ENCODE peak calls at places on chromosomes 13 and 19, in four cellular contexts. R, F, J and E are unnamed samples.

GRCh38 chr19:41599175-41599966 is 23.4 kb downstream of the CEACAM21 start:
- DNase-seq in J (no peak), R (no peak), F (no peak), E (no peak)

GRCh38 chr13:30551194-30551593 is 66.5 kb upstream of the USPL1 start:
- DNase-seq in R (no peak), F (no peak), J (peak), E (no peak)

GRCh38 chr13:101919541-101920306 is 467.2 kb downstream of the ITGBL1 start:
- DNase-seq in F (no peak), R (no peak), J (no peak), E (no peak)

GRCh38 chr13:43377955-43378354 is 354.6 kb downstream of the DNAJC15 start:
- DNase-seq in R (no peak), F (no peak), J (no peak), E (no peak)

GRCh38 chr19:36771275-36772231 is 1.1 kb downstream of the ZNF850 start:
- DNase-seq in F (peak), J (peak), R (peak), E (no peak)

GRCh38 chr13:25489238-25489637 is 117.5 kb downstream of the ATP8A2 start:
- DNase-seq in R (no peak), F (no peak), J (no peak), E (no peak)

GRCh38 chr19:33702606-33703437 is 81.1 kb downstream of the CHST8 start:
- DNase-seq in R (no peak), F (no peak), J (no peak), E (no peak)

GRCh38 chr13:34114581-34114980 is 296.6 kb downstream of the RFC3 start:
- DNase-seq in F (no peak), R (no peak), J (no peak), E (no peak)

GRCh38 chr19:31874313-31874712 is 471.1 kb upstream of the ZNF507 start:
- DNase-seq in R (no peak), J (no peak), F (no peak), E (no peak)

GRCh38 chr13:44084146-44084545 is 204.4 kb downstream of the LACC1 start:
- DNase-seq in R (no peak), F (no peak), J (no peak), E (no peak)

GRCh38 chr19:33284146-33284643 is 18.1 kb downstream of the CEBPA start:
- DNase-seq in R (no peak), F (no peak), J (no peak), E (no peak)

GRCh38 chr13:114059946-114060860 is 72.2 kb downstream of the RASA3 start:
- DNase-seq in R (no peak), J (no peak), F (no peak), E (no peak)

GRCh38 chr13:110663491-110663890 is 42.4 kb downstream of the CARS2 start:
- DNase-seq in J (no peak), F (no peak), R (no peak), E (no peak)

GRCh38 chr19:46211201-46211881 is 18.2 kb upstream of the IGFL1 start:
- DNase-seq in R (peak), F (no peak), J (no peak), E (peak)

GRCh38 chr19:34096020-34096915 is 76.0 kb upstream of the LSM14A start:
- DNase-seq in R (no peak), J (peak), F (no peak), E (peak)

GRCh38 chr19:4510435-4511255 is 7.6 kb downstream of the PLIN4 start:
- DNase-seq in F (no peak), J (no peak), R (no peak), E (no peak)
- TF ChIP-seq YY1 in F (no peak), J (no peak), R (no peak), E (no peak)

GRCh38 chr19:6730153-6730804 is 7.1 kb downstream of the GPR108 start:
- DNase-seq in R (peak), J (peak), F (no peak), E (no peak)

GRCh38 chr19:6731822-6732221 is 5.6 kb downstream of the GPR108 start:
- DNase-seq in R (no peak), F (no peak), J (no peak), E (no peak)

GRCh38 chr19:6728346-6728745 is 7.9 kb upstream of the C3 start:
- DNase-seq in F (no peak), R (no peak), J (no peak), E (no peak)

GRCh38 chr19:6730941-6731670 is 6.3 kb downstream of the GPR108 start:
- DNase-seq in F (no peak), J (no peak), R (no peak), E (no peak)

GRCh38 chr19:6729573-6730152 is 7.7 kb downstream of the GPR108 start:
- DNase-seq in F (no peak), R (no peak), J (no peak), E (no peak)
- H3K4me3 ChIP-seq in F (no peak), R (peak), J (peak), E (no peak)

GRCh38 chr19:1438933-1439358 is 750 bp downstream of the RPS15 start:
- DNase-seq in J (no peak), F (no peak), R (no peak), E (no peak)
- TF ChIP-seq SUZ12 in J (no peak), F (no peak), R (no peak), E (no peak)

DNA sequence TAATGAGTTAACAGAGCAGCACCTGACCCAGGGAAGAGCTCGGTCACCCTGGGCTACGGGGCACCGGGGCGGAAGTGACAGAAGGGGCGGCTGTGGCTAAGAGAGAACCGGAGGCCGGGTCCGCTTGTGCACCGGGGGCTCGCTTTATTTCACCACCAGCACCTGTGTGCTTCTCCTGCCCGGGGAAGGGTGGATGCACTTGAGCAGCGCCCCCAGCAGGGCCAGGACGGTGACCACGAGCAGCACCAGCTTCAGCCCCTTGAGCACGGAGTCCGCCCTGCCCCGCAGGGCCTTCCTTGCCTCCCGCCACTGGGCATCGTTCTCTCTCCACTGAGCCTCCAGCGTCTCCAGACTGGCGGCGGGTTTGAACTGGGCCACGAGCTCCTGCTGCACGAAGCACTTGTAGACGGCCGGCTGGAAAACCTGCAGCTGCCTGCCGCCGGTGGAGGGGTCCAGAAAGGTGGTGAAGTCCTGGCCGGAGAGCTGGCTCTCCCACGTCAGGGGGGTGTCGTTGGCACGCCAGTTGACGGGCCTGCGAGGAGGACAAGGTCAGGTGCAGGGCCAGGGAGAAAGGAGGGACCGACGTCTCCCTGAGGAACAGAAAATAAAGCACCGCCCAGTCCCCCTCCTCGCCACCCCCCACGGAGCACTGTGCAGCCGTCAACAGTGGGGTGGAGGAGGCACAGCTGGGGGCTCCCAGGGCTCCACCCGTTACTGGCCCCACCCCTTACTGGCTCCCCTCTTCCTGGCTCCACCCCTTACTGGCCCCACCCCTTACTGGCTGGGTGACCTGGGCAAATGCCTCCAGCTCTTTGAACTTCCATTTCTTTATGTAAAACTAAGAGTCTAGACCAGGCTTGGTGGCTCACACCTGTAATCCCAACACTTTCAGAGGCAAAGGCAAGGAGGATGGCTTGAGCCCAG is 3.6 kb downstream of the FAM187B start:
- DNase-seq in F (no peak), R (no peak), J (no peak), E (no peak)
- TF ChIP-seq YY1 in F (no peak), R (no peak), J (no peak), E (no peak)

DNA sequence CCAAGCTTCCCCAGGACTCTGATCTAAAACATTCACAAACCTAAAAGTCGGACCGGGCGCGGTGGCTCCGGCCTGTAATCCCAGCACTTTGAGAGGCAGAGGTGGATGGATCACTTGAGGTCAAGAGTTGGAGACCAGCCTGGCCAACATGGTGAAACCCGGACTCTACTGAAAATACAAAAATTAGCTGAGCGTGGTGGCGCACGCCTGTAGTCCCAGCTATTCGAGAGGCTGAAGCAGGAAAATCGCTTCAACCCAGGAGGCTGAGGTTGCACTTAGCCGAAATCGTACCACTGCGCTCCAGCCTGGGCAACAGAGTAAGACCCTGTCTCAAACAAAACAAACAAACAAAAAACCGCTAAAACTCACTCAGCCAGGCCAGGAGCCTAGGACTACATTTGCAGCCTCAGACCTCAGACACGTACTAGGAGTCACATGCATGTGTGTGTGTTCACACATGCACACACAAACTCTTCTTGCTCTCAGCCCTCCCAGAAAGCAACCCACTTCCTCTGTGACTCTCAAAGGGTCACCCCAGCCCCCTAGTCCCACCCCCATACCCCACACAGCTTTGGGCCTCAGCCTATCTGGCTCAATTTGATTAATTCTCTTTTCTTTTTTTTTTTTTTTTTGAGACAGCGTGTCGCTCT is 704 bp upstream of the NOTCH3 start:
- DNase-seq in R (no peak), F (no peak), J (no peak), E (no peak)
- H3K4me3 ChIP-seq in R (peak), F (no peak), J (no peak), E (peak)

GRCh38 chr13:82878536-82878935 is 1003.7 kb downstream of the SLITRK1 start:
- DNase-seq in F (no peak), J (no peak), R (no peak), E (no peak)
- TF ChIP-seq SUZ12 in F (no peak), J (no peak), R (no peak), E (no peak)

GRCh38 chr13:31987071-31987470 is 44.5 kb upstream of the FRY start:
- DNase-seq in J (no peak), F (no peak), R (no peak), E (no peak)
- TF ChIP-seq YY1 in J (no peak), F (no peak), R (no peak), E (no peak)

GRCh38 chr19:54502518-54503048 is at the start of gene LAIR2:
- DNase-seq in F (no peak), J (no peak), R (no peak), E (no peak)
- H3K4me3 ChIP-seq in F (no peak), J (no peak), R (no peak), E (no peak)

GRCh38 chr13:36480726-36481485 is 48.6 kb downstream of the CCNA1 start:
- DNase-seq in J (no peak), R (no peak), F (no peak), E (no peak)
- TF ChIP-seq SUZ12 in J (no peak), R (no peak), F (no peak), E (no peak)

DNA sequence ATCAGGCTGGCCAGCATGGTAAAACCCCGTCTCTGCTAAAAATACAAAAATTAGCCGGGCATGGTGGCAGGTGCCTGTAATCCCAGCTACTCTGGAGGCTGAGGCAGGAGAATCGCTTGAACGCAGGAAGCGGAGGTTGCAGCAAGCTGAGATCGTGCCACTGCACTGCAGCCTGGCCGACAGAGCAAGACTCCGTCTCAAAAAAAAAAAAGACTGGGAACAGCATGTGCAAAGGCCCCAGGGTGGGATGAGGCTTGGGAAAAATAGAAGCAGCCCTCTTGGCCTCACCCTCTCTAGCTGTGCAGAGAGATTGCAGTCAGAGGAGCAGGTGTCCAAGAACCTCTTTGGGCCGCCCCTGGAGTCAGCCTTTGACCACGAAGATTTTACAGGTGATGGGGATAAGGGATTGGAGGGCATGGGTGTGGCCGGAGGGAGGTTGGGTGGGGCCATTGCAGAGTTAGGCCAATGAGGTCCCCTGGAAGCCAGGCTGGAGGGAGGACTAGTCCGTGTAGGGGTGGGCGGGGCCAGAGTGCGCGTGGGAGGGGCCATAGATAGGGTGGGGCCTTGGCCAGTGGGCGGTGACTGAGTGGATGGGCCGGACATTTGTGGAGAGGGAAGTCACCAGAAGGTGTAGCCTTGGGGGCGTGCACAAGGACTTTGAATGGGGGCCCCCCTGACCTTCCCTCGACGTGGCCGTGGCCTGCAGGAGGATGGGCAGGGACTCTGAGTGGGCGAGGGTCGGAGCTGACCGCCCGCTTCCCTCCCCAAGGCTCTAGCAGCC is 16.9 kb upstream of the B3GNT3 start:
- DNase-seq in R (peak), F (no peak), J (peak), E (peak)
- TF ChIP-seq YY1 in R (no peak), F (no peak), J (no peak), E (no peak)